ENCODE peak calls at places on chromosome 9, in four cellular contexts. H, I, K and O are unnamed samples.

GRCh38 chr9:136367296-136368145 is 4.0 kb upstream of the DNLZ start:
- DNase-seq in I (no peak), K (no peak), H (no peak), O (no peak)

GRCh38 chr9:129732946-129733631 is 19.8 kb downstream of the PTGES start:
- DNase-seq in K (no peak), H (no peak), I (no peak), O (no peak)

GRCh38 chr9:95087659-95088242 is 229.8 kb downstream of the FANCC start:
- DNase-seq in H (peak), K (no peak), I (peak), O (no peak)

GRCh38 chr9:4555251-4555650 is 65.0 kb downstream of the SLC1A1 start:
- DNase-seq in H (no peak), K (no peak), I (no peak), O (no peak)

GRCh38 chr9:121226186-121226585 is 24.5 kb upstream of the RAB14 start:
- DNase-seq in K (no peak), I (peak), H (no peak), O (no peak)

GRCh38 chr9:125477089-125477544 is 215.5 kb downstream of the GAPVD1 start:
- DNase-seq in I (no peak), K (no peak), H (no peak), O (no peak)

GRCh38 chr9:7246181-7246580 is 488.4 kb downstream of the KDM4C start:
- DNase-seq in H (no peak), I (no peak), K (no peak), O (no peak)

GRCh38 chr9:6567140-6567591 is 78.4 kb downstream of the GLDC start:
- DNase-seq in I (peak), H (no peak), K (no peak), O (no peak)

GRCh38 chr9:128927731-128928411 is 7.1 kb downstream of the PHYHD1 start:
- DNase-seq in H (no peak), K (peak), I (peak), O (peak)

GRCh38 chr9:121269030-121269887 is 1.3 kb downstream of the GSN start:
- DNase-seq in H (no peak), K (no peak), I (peak), O (no peak)

GRCh38 chr9:127751269-127752054 is 16.4 kb upstream of the TOR2A start:
- DNase-seq in H (no peak), K (no peak), I (peak), O (no peak)

GRCh38 chr9:122387526-122387925 is 16.7 kb downstream of the PTGS1 start:
- DNase-seq in K (no peak), I (no peak), H (no peak), O (no peak)

GRCh38 chr9:34380034-34380510 is 3.4 kb upstream of the MYORG start:
- DNase-seq in H (no peak), I (peak), K (no peak), O (no peak)

GRCh38 chr9:112176410-112177010 is 1.4 kb upstream of the SUSD1 start:
- DNase-seq in K (peak), I (no peak), H (no peak), O (no peak)

GRCh38 chr9:20189871-20190270 is 401.0 kb upstream of the SLC24A2 start:
- DNase-seq in H (no peak), I (no peak), K (no peak), O (no peak)

GRCh38 chr9:16238730-16239129 is 631.7 kb downstream of the BNC2 start:
- DNase-seq in H (no peak), K (no peak), I (no peak), O (no peak)

GRCh38 chr9:99650187-99650874 is 171.4 kb upstream of the NR4A3 start:
- DNase-seq in I (no peak), H (peak), K (no peak), O (no peak)

GRCh38 chr9:95634581-95634980 is 117.8 kb upstream of the PTCH1 start:
- DNase-seq in H (no peak), K (no peak), I (no peak), O (no peak)

GRCh38 chr9:130701059-130702022 is 7.8 kb downstream of the EXOSC2 start:
- DNase-seq in I (peak), H (peak), K (peak), O (peak)

GRCh38 chr9:17630531-17630949 is 51.7 kb downstream of the SH3GL2 start:
- DNase-seq in H (no peak), I (no peak), K (no peak), O (no peak)

GRCh38 chr9:126147620-126148522 is 178.8 kb upstream of the MVB12B start:
- DNase-seq in H (peak), I (no peak), K (no peak), O (no peak)

GRCh38 chr9:136533775-136534157 is 12.1 kb downstream of the NOTCH1 start:
- DNase-seq in I (peak), K (peak), H (peak), O (peak)

GRCh38 chr9:137550958-137551655 is 572 bp upstream of the MRPL41 start:
- DNase-seq in H (peak), I (no peak), K (no peak), O (no peak)

GRCh38 chr9:5643005-5643624 is 14.2 kb downstream of the RIC1 start:
- DNase-seq in K (no peak), H (no peak), I (no peak), O (no peak)

GRCh38 chr9:36625006-36625600 is 52.4 kb downstream of the MELK start:
- DNase-seq in H (no peak), K (no peak), I (no peak), O (no peak)

GRCh38 chr9:98866435-98867108 is 59.1 kb downstream of the GALNT12 start:
- DNase-seq in I (no peak), H (no peak), K (no peak), O (no peak)

GRCh38 chr9:73050887-73051550 is 98.2 kb upstream of the ALDH1A1 start:
- DNase-seq in H (no peak), K (no peak), I (no peak), O (no peak)

GRCh38 chr9:125988479-125989050 is 241.4 kb downstream of the PBX3 start:
- DNase-seq in I (no peak), H (peak), K (no peak), O (no peak)

GRCh38 chr9:4574657-4575243 is 84.5 kb downstream of the SLC1A1 start:
- DNase-seq in I (no peak), H (no peak), K (no peak), O (no peak)

GRCh38 chr9:122510502-122510901 is at the start of gene OR1J2:
- DNase-seq in I (no peak), H (no peak), K (no peak), O (no peak)

GRCh38 chr9:94140791-94141790 is 56.8 kb downstream of the PTPDC1 start:
- DNase-seq in I (no peak), H (no peak), K (no peak), O (no peak)

GRCh38 chr9:108761530-108762347 is 94.0 kb downstream of the ACTL7B start:
- DNase-seq in K (no peak), H (no peak), I (peak), O (no peak)

GRCh38 chr9:115276621-115277020 is 158.7 kb upstream of the TNC start:
- DNase-seq in H (no peak), K (no peak), I (no peak), O (no peak)

GRCh38 chr9:93597871-93598646 is 21.7 kb downstream of the PHF2 start:
- DNase-seq in I (no peak), K (no peak), H (peak), O (no peak)

GRCh38 chr9:34546102-34546833 is 23.5 kb upstream of the ENHO start:
- DNase-seq in I (no peak), K (no peak), H (peak), O (no peak)

GRCh38 chr9:98997580-98997979 is 53.9 kb downstream of the COL15A1 start:
- DNase-seq in I (no peak), H (no peak), K (no peak), O (no peak)

GRCh38 chr9:78443946-78444345 is 147.0 kb downstream of the PSAT1 start:
- DNase-seq in K (no peak), H (no peak), I (no peak), O (no peak)

GRCh38 chr9:78441822-78442431 is 145.0 kb downstream of the PSAT1 start:
- DNase-seq in K (no peak), I (no peak), H (no peak), O (no peak)

GRCh38 chr9:78439192-78439865 is 142.4 kb downstream of the PSAT1 start:
- DNase-seq in I (peak), H (peak), K (peak), O (peak)

GRCh38 chr9:78439866-78440830 is 143.2 kb downstream of the PSAT1 start:
- DNase-seq in H (no peak), K (no peak), I (no peak), O (no peak)

DNA sequence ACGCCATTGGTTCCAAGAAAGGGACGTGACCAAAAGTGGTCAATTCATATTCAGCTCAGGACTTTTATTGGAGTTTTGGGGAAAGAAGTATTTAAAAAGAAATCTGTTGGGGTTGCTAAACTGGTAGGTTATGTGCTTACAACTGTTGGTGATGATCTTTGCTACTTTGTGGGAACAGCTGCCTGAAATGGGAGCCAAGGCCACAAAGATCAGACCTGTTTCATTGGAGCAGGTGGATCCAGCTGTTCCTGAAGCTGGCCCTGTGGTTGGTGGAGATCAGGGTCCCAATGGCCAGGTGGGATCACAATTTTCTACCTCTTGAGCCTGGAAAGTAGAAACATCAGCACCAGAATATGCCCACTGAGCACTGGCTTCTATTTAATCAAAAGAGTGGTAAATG is 144.5 kb downstream of the PSAT1 start:
- DNase-seq in H (no peak), K (no peak), I (no peak), O (no peak)
- H3K27ac ChIP-seq in H (no peak), K (no peak), I (no peak), O (no peak)

GRCh38 chr9:106862115-106862945 is 636 bp upstream of the ZNF462 start:
- DNase-seq in K (no peak), H (peak), I (peak), O (no peak)

GRCh38 chr9:106862946-106863740 is at the start of gene ZNF462:
- DNase-seq in H (no peak), I (peak), K (no peak), O (no peak)

GRCh38 chr9:106866243-106866642 is 3.3 kb downstream of the ZNF462 start:
- DNase-seq in K (no peak), I (no peak), H (no peak), O (no peak)

GRCh38 chr9:106861585-106862114 is 1.3 kb upstream of the ZNF462 start:
- DNase-seq in H (no peak), I (no peak), K (no peak), O (no peak)

DNA sequence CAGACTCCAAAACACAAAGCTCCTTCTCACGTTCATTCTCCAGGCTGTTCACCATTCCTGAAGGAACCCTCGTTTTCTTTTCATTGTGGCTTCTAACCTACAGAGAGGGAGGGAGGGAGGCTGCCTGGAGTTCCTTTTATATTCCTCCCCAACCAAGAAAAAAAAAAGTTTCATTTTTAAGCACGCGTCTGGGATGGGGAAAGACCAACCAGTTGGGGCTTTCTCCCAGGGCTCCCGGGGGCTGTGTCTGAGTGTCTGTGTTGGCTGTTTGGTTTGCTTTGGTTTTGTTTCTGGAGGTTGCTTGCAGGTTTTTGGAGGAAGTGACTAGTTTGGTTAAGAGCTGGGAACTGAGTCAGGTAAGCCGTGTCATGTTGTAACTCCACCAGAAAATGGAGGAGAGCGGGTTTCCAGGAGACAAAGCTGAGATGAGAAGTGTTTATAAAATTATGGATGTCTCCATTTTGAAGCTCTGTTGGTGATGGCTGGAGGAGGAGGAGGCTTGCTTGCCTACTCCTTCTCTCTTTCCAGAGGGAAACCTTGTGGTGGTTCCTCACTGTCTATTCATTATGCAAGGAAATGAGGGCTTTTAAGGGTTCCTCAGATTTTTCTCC is 1.7 kb downstream of the ZNF462 start:
- DNase-seq in I (no peak), K (no peak), H (no peak), O (no peak)
- H3K4me3 ChIP-seq in I (peak), K (no peak), H (peak), O (no peak)

DNA sequence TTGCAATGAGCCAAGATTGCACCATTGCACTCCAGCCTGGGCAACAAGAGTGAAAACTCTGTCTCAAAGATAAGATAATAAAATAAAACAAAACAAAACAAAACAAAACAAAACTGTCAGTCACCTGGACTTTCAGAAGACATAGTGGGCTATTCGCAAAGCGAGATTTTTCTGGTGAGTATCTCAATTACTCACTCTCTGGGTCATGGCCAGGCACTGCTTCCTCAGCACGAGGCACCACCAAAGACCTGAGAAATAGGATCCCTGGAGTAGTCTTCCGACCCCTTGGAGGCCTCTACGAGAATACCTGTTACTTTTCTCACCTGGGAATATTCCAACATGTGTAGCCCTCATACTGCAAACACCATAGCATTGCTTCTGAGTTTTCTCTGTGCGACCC is 201.7 kb upstream of the ZNF618 start:
- DNase-seq in H (no peak), I (no peak), K (no peak), O (no peak)
- H3K27ac ChIP-seq in H (no peak), I (no peak), K (no peak), O (no peak)

DNA sequence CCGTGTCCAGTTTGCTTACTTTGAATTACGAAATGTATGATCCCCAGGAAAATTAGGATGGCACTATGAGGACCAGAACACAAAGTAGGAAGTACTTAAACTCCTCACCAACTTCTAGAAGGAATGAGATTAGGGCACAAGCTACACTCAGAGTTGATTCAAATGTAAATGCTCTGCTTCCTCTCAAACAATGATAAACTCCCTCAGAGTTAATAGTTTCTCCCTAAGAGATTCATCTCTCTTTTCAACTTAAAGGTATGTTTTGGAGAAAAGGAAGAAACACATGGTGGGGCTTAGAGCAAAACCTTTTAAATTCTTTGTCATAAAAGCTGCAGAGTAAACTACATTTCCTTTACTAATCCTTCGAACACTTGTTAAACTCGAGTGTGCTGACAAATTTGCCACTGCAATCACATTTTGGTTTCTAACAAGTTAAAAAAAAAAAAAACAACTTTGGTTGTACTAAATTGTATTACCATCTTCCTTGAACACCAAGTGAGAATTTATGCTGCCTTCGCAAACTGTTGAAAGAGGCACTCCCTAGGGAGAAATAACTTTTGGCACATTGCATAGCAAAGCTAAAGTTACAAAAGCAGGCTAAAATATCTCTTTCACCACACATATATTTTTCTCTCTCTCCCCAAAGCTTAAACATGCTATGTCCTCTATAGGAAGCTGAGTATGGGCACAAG is 66.6 kb downstream of the DENND1A start:
- DNase-seq in H (no peak), K (no peak), I (no peak), O (no peak)
- H3K4me3 ChIP-seq in H (no peak), K (no peak), I (no peak), O (no peak)

DNA sequence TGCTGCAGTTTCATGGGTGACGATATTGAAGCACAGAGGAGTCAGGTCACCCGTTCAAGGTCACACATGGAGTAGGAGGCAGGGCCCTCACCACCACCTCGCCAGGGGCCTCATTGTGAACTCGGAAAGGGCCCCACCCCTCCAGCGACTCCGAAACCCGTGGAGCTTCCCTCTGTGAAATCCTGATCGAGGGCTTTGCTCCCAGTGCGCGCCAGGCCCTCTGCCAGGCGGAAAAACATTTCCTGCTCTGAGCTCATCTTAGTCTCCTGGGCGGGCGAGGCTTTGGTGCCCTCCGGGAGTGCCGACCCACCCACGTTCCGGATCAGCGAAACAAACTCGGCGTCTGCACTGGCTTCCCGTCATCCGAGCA is 75.0 kb upstream of the FCN1 start:
- DNase-seq in I (no peak), K (no peak), H (peak), O (no peak)
- H3K27ac ChIP-seq in I (no peak), K (no peak), H (no peak), O (no peak)

DNA sequence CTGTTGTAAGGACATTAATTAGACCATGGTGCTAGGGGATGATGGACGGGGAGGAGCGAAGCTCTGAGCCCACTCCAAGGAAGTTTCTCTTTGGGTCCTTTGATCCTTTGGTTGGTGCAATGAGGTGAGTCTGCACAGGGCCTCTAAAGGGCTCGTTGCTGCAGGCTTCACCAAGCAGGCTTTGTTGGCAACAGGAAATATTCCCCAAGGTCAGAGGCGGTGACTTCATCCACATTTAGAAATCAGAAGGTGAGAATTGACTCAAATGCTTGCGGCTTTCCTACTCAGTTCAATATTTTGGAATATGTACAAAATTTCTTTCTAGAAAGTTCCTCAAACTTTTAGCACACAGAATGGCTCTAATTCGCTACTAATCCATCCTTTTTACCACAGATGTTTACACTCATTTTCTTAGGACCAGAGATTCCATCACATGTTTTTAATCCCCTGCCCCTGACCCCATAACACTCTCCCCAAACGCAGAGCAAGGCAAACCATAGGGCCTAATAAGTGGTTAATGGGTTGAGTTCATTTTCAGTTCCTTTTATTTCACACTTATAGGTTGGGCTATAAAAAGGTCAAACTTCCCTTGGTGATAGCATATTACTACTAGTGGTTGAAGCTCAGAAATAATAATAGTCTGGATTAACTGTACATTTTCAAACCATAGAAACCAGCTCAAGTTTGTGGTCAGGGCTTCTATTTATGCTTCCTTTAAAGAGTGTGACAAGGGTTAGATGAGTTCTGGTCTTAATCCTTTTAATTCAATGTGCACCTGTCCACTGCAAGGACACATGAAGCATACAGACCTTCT is 37.3 kb upstream of the TMEM252 start:
- DNase-seq in H (no peak), I (no peak), K (no peak), O (no peak)
- H3K4me3 ChIP-seq in H (no peak), I (no peak), K (no peak), O (no peak)

DNA sequence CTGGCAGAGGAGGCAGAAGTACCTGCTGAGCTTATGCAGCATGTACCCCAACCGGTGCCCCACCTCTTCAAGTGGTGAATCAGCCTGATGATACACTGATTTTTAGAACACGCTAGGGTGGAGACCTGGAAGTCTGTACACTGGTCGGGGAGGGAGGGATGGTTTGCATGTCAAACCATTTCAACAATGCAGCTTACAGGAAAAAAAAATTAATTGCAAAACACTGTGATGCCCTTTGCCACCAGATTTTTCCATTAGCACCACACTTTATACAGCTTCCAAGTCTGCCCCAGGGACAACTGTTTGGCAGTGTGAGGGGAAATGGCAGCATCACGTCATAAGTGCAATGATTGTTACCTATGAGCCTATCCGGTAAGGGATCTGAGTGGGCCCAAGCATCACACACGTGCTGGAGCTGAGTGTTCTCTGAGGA is 155.1 kb upstream of the DMRT1 start:
- DNase-seq in K (no peak), H (no peak), I (peak), O (no peak)
- H3K27ac ChIP-seq in K (no peak), H (peak), I (peak), O (no peak)